ENCODE peak calls at places on chromosomes 12 and 14, in five cellular contexts. W is GM12865, N is A549, G is substantia nigra, L is lung. I is an unnamed sample.

GRCh38 chr14:100528962-100529560 is 58.2 kb downstream of the BEGAIN start:
- DNase-seq in W (no peak), N (no peak), G (no peak), L (no peak), I (no peak)

GRCh38 chr12:123859035-123859434 is 96.9 kb downstream of the DNAH10 start:
- DNase-seq in W (no peak), N (no peak), G (no peak), L (no peak), I (no peak)

GRCh38 chr14:104877066-104877805 is 12.2 kb downstream of the CEP170B start:
- DNase-seq in W (no peak), N (no peak), G (no peak), L (no peak), I (no peak)

GRCh38 chr12:761276-761675 is 8.9 kb downstream of the WNK1 start:
- DNase-seq in W (no peak), N (no peak), G (no peak), L (no peak), I (no peak)

GRCh38 chr12:53210843-53211242 is 3.8 kb upstream of the ITGB7 start:
- DNase-seq in W (no peak), N (no peak), G (no peak), L (no peak), I (no peak)

GRCh38 chr12:112303004-112303403 is 79.2 kb downstream of the HECTD4 start:
- DNase-seq in W (peak), N (peak), G (no peak), L (no peak), I (peak)

GRCh38 chr12:75635606-75636444 is 124.4 kb upstream of the KRR1 start:
- DNase-seq in W (peak), N (peak), G (no peak), L (no peak), I (peak)

GRCh38 chr14:32364941-32365340 is 35.8 kb downstream of the AKAP6 start:
- DNase-seq in W (no peak), N (no peak), G (no peak), L (no peak), I (no peak)

GRCh38 chr12:34406228-34406995 is 384.1 kb downstream of the ALG10 start:
- DNase-seq in W (no peak), N (no peak), G (no peak), L (no peak), I (peak)

GRCh38 chr14:104445832-104446381 is 133.7 kb upstream of the C14orf180 start:
- DNase-seq in W (no peak), N (no peak), G (no peak), L (peak), I (no peak)

GRCh38 chr12:124399622-124400021 is 104.7 kb downstream of the RFLNA start:
- DNase-seq in W (peak), N (peak), G (no peak), L (no peak), I (peak)

GRCh38 chr14:93245764-93246420 is 38.8 kb downstream of the UBR7 start:
- DNase-seq in W (no peak), N (no peak), G (no peak), L (no peak), I (no peak)

GRCh38 chr12:47705571-47706425 is at the start of gene RPAP3:
- DNase-seq in W (peak), N (peak), G (peak), L (peak), I (peak)

GRCh38 chr14:104650057-104650980 is 39.1 kb upstream of the INF2 start:
- DNase-seq in W (peak), N (peak), G (peak), L (peak), I (peak)

GRCh38 chr12:95216704-95217376 is 427 bp downstream of the FGD6 start:
- DNase-seq in W (peak), N (peak), G (no peak), L (no peak), I (no peak)

GRCh38 chr12:65835256-65835655 is 11.0 kb downstream of the HMGA2 start:
- DNase-seq in W (no peak), N (no peak), G (no peak), L (no peak), I (no peak)

GRCh38 chr12:86230516-86231146 is 25.6 kb downstream of the MGAT4C start:
- DNase-seq in W (no peak), N (no peak), G (no peak), L (no peak), I (no peak)

GRCh38 chr14:75223664-75224154 is 47.3 kb upstream of the TMED10 start:
- DNase-seq in W (peak), N (no peak), G (no peak), L (peak), I (peak)

GRCh38 chr12:83122623-83122934 is 435.9 kb downstream of the TMTC2 start:
- DNase-seq in W (no peak), N (no peak), G (no peak), L (no peak), I (no peak)

GRCh38 chr12:49762468-49762847 is 21.1 kb downstream of the TMBIM6 start:
- DNase-seq in W (peak), N (no peak), G (no peak), L (no peak), I (no peak)

GRCh38 chr14:95285566-95285965 is 34.1 kb downstream of the CLMN start:
- DNase-seq in W (no peak), N (no peak), G (no peak), L (no peak), I (no peak)

GRCh38 chr14:40129162-40129561 is 696.9 kb upstream of the FBXO33 start:
- DNase-seq in W (no peak), N (no peak), G (no peak), L (no peak), I (no peak)

GRCh38 chr12:115402443-115403170 is 718.6 kb upstream of the TBX3 start:
- DNase-seq in W (no peak), N (no peak), G (no peak), L (no peak), I (no peak)

GRCh38 chr14:106848330-106849121 is 1322.1 kb downstream of the TMEM121 start:
- DNase-seq in W (peak), N (no peak), G (no peak), L (no peak), I (peak)

GRCh38 chr12:98803468-98804209 is 158.5 kb downstream of the APAF1 start:
- DNase-seq in W (no peak), N (no peak), G (no peak), L (no peak), I (no peak)

GRCh38 chr12:6766651-6767300 is 613 bp downstream of the PTMS start:
- DNase-seq in W (peak), N (peak), G (no peak), L (peak), I (peak)

GRCh38 chr12:11807453-11807852 is 158.0 kb downstream of the ETV6 start:
- DNase-seq in W (peak), N (no peak), G (no peak), L (no peak), I (no peak)